ENCODE peak calls at places on chromosomes 6 and 20, in seven cellular contexts. K, H, E, T, S, V and F are unnamed samples.

GRCh38 chr6:43878127-43878634 is 108.2 kb downstream of the VEGFA start:
- DNase-seq in S (no peak), K (no peak), H (no peak), T (no peak), V (no peak), E (no peak), F (no peak)

GRCh38 chr6:32709625-32710024 is 31.6 kb upstream of the HLA-DQA2 start:
- DNase-seq in E (no peak), S (no peak), T (no peak), H (no peak), K (no peak), V (no peak), F (no peak)

GRCh38 chr6:33776186-33776585 is 12.7 kb downstream of the LEMD2 start:
- DNase-seq in S (no peak), T (no peak), K (no peak), H (no peak), E (no peak), V (no peak), F (no peak)

GRCh38 chr20:44050925-44051660 is 135.9 kb downstream of the JPH2 start:
- DNase-seq in K (no peak), T (no peak), S (no peak), H (no peak), E (no peak), V (no peak), F (no peak)

GRCh38 chr6:3417473-3417872 is 39.4 kb downstream of the SLC22A23 start:
- DNase-seq in H (no peak), V (no peak), S (no peak), E (no peak), T (no peak), K (no peak), F (no peak)

GRCh38 chr20:61041481-61041880 is 210.6 kb upstream of the CDH4 start:
- DNase-seq in E (no peak), V (no peak), T (no peak), H (no peak), K (no peak), S (no peak), F (no peak)

GRCh38 chr6:30074331-30075093 is 1.1 kb downstream of the RNF39 start:
- DNase-seq in S (peak), T (peak), H (no peak), K (no peak), V (no peak), E (no peak), F (peak)

GRCh38 chr6:53309059-53309896 is 39.5 kb downstream of the ELOVL5 start:
- DNase-seq in T (peak), K (peak), S (no peak), E (no peak), V (no peak), H (no peak), F (peak)

GRCh38 chr6:134665029-134665723 is 284.7 kb downstream of the ALDH8A1 start:
- DNase-seq in E (no peak), T (no peak), K (no peak), V (no peak), S (no peak), H (no peak), F (no peak)

GRCh38 chr6:14472964-14473363 is 355.4 kb downstream of the CD83 start:
- DNase-seq in T (peak), H (no peak), K (peak), V (peak), E (no peak), S (no peak), F (no peak)

GRCh38 chr6:36769161-36769675 is 70.0 kb downstream of the CPNE5 start:
- DNase-seq in V (peak), H (no peak), E (no peak), S (no peak), K (no peak), T (peak), F (peak)

GRCh38 chr6:1904494-1904854 is 294.8 kb downstream of the FOXC1 start:
- DNase-seq in E (no peak), S (no peak), H (no peak), V (no peak), K (no peak), T (no peak), F (no peak)

GRCh38 chr6:32082951-32083350 is 26.2 kb downstream of the TNXB start:
- DNase-seq in S (no peak), V (peak), K (peak), T (peak), E (peak), H (no peak), F (peak)

GRCh38 chr6:157464653-157465535 is 83.9 kb downstream of the ZDHHC14 start:
- DNase-seq in V (no peak), E (no peak), K (no peak), H (no peak), T (no peak), S (no peak), F (no peak)
- H3K4me3 ChIP-seq in V (no peak), E (no peak), K (no peak), H (no peak), T (no peak), S (no peak), F (no peak)

GRCh38 chr6:11043961-11044711 is at the start of gene ELOVL2:
- DNase-seq in K (peak), E (no peak), S (no peak), V (peak), T (peak), H (no peak), F (peak)
- TF ChIP-seq CTCF in K (peak), E (peak), S (peak), V (peak), T (peak), H (peak), F (peak)

GRCh38 chr6:109227646-109228045 is 132.3 kb downstream of the CEP57L1 start:
- DNase-seq in T (peak), E (no peak), H (no peak), S (no peak), V (no peak), K (no peak), F (no peak)
- H3K4me3 ChIP-seq in T (no peak), E (no peak), H (no peak), S (no peak), V (no peak), K (no peak), F (no peak)

GRCh38 chr6:157019115-157019628 is 242.0 kb downstream of the ARID1B start:
- DNase-seq in H (no peak), E (no peak), V (no peak), T (peak), S (no peak), K (peak), F (no peak)
- TF ChIP-seq CTCF in H (no peak), E (no peak), V (no peak), T (no peak), S (no peak), K (no peak), F (no peak)

DNA sequence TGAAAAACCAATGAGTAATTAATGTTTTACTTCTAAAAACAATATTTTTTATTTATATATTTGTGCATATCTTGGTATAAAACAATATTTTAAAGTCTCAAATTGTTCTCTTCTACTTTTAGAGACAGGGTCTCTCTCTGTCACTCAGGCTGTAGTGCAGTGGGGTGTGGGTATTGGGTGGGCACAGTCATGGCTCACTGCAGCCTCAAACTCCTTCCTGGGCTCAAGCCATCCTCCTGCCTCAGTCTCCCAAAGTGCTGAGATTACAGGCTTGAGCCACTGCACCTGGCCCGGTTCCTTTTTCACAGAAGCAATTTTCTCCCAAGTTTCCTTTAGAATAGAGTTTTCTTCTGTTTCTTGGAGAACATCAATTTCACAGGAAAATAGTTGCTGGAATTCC is 102.8 kb downstream of the TMEM242 start:
- DNase-seq in E (no peak), H (no peak), V (no peak), T (no peak), S (no peak), K (no peak), F (no peak)
- H3K4me3 ChIP-seq in E (no peak), H (peak), V (no peak), T (peak), S (peak), K (peak), F (no peak)

DNA sequence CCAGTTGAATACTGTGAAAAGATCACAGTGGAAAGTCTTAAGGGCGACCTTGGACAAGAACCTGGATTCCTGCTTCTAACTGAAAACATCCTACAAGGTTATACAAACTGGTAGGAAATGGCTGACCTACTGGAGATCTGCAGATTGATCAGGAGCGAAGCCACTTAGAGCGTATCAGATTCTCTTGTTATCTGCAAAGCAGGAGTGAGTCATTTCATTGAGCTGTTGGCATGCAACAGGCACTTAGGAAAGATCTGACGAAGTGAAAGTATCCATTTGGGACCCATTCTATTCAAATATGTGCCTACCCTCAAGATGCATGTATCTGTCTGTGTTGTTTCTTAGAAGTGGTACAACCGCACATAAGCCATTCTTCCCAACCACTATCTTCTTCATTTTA is 131.2 kb upstream of the RIN2 start:
- DNase-seq in T (peak), S (no peak), H (no peak), K (peak), E (no peak), V (no peak), F (no peak)
- TF ChIP-seq CTCF in T (no peak), S (no peak), H (no peak), K (no peak), E (no peak), V (no peak), F (no peak)

GRCh38 chr6:164925681-164926530 is 383.5 kb downstream of the C6orf118 start:
- DNase-seq in V (no peak), S (no peak), T (no peak), E (no peak), K (no peak), H (no peak), F (no peak)

GRCh38 chr6:164928366-164929154 is 380.8 kb downstream of the C6orf118 start:
- DNase-seq in K (no peak), V (peak), S (no peak), H (no peak), T (no peak), E (no peak), F (no peak)

GRCh38 chr6:164926686-164927085 is 382.7 kb downstream of the C6orf118 start:
- DNase-seq in V (peak), T (no peak), H (no peak), K (peak), E (no peak), S (no peak), F (no peak)

GRCh38 chr6:164928041-164928321 is 381.4 kb downstream of the C6orf118 start:
- DNase-seq in E (no peak), H (no peak), S (no peak), T (no peak), K (no peak), V (no peak), F (no peak)

DNA sequence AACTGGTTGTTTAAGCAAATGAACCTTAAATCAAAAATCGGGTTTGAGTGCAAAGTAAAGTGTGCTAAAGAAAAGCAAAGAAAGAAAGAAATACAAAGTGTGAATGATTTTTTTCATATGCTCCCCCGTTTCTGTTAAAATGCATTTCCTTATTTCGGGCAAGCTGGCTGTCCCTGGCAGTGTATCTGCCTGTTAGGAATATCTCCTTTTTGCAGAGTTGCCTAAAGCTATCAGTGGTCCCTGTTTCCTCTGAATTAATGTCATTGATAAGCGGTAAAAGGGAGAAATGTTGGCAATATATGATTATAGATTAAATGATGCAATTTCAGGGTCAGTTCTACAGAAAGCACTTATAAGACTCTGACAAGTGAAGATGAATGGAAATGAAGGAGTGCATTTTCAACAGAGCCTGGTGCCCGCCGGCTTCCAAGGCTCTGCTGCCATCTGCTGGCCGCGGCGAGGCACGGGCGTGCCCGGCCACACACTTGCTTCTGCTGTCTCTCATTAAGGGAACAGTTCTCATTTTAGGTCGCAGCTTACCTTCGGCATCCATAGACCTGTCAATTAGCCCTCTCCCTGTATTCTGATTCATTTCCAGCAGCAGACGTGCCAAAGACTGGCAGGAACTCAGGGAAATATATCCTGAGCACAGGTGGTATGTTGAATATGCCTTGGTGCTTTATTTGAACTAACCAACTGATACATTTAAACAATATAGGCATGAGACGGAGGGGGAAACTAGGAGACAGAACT is 381.9 kb downstream of the C6orf118 start:
- DNase-seq in S (peak), T (peak), K (peak), E (no peak), V (peak), H (peak), F (peak)
- H3K4me3 ChIP-seq in S (peak), T (no peak), K (no peak), E (no peak), V (peak), H (no peak), F (no peak)

GRCh38 chr20:40397483-40397882 is 291.6 kb downstream of the MAFB start:
- DNase-seq in T (no peak), V (no peak), E (no peak), H (no peak), K (no peak), S (no peak), F (no peak)
- TF ChIP-seq CTCF in T (no peak), V (no peak), E (no peak), H (no peak), K (no peak), S (no peak), F (no peak)

DNA sequence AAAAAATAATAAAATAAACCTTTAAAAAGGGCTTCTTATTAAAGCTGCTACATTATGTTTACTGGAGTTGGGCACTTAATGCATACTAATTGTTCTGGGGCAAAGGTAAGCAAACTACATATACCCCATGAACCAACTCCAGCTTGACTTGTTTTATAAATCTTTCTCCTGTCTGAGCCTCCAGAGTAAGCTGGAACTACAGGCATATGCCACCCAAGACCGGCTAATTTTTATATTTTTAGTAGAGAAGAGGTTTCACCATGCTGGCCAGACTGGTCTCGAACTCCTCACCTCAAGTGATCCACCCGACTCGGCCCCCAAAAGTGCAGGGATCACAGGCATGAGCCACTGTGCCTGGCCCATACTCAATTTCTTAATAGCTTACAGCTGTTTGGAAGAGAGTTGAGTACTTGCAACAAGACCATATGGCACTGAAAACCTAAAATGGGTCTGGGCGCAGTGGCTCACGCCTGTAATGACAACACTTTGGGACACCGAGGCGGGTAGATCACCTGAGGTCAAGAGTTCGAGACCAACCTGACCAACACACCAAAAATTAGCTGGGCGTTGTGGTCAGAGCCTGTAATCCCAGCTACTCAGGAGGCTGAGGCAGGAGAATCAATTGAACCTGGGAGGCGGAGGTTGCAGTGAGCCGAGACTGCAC is 19.9 kb downstream of the ROMO1 start:
- DNase-seq in H (no peak), S (no peak), T (peak), K (no peak), E (no peak), V (no peak), F (no peak)
- H3K4me3 ChIP-seq in H (no peak), S (no peak), T (no peak), K (no peak), E (no peak), V (no peak), F (no peak)

GRCh38 chr6:328184-328670 is 35.9 kb downstream of the DUSP22 start:
- DNase-seq in K (peak), T (peak), V (peak), H (no peak), S (no peak), E (peak), F (peak)
- TF ChIP-seq CTCF in K (peak), T (no peak), V (no peak), H (no peak), S (no peak), E (no peak), F (no peak)